ENCODE peak calls at places on chromosomes 7 and 10, in five cellular contexts. H is GM12878, L is stomach, F is ovary, Z is SK-N-SH. X is an unnamed sample. For H3K27me3, the result is how much of the 10 kb centered on the place peaks cover.

GRCh38 chr7:44293561-44294324 is 31.7 kb downstream of the CAMK2B start:
- DNase-seq in H (no peak), L (peak), F (peak), Z (no peak), X (peak)

GRCh38 chr7:71636329-71636728 is 504.4 kb downstream of the GALNT17 start:
- DNase-seq in F (no peak), L (no peak), H (no peak), Z (no peak), X (no peak)

GRCh38 chr10:96588060-96588554 is 1.3 kb upstream of the TM9SF3 start:
- DNase-seq in L (no peak), F (no peak), Z (peak), H (no peak), X (no peak)

GRCh38 chr7:130941322-130942210 is 207.6 kb upstream of the KLF14 start:
- DNase-seq in L (peak), F (peak), H (no peak), Z (no peak), X (no peak)

GRCh38 chr10:129854796-129855705 is 109.0 kb downstream of the EBF3 start:
- DNase-seq in L (no peak), H (no peak), Z (no peak), F (no peak), X (no peak)

GRCh38 chr10:44863344-44864041 is 47.6 kb upstream of the TMEM72 start:
- DNase-seq in Z (no peak), H (no peak), F (no peak), L (no peak), X (no peak)

GRCh38 chr10:80459047-80459865 is 5.1 kb downstream of the TSPAN14 start:
- DNase-seq in L (peak), H (peak), F (no peak), Z (peak), X (peak)

GRCh38 chr10:69321037-69321715 is 42.9 kb downstream of the HK1 start:
- DNase-seq in F (no peak), H (no peak), L (no peak), Z (no peak), X (no peak)

GRCh38 chr10:107649249-107649648 is 484.7 kb upstream of the SORCS1 start:
- DNase-seq in F (no peak), L (no peak), Z (no peak), H (no peak), X (no peak)

GRCh38 chr7:45328397-45329080 is 170.9 kb downstream of the RAMP3 start:
- DNase-seq in F (no peak), L (no peak), H (no peak), Z (no peak), X (no peak)

GRCh38 chr7:24341677-24342076 is 57.7 kb downstream of the NPY start:
- DNase-seq in Z (no peak), L (no peak), F (no peak), H (no peak), X (no peak)

GRCh38 chr10:78296794-78297193 is 263.1 kb downstream of the RPS24 start:
- DNase-seq in F (no peak), Z (no peak), H (no peak), L (no peak), X (no peak)

GRCh38 chr7:17229257-17229656 is 69.2 kb upstream of the AHR start:
- DNase-seq in H (no peak), Z (no peak), F (no peak), L (no peak), X (no peak)

GRCh38 chr7:30849565-30849964 is 62.1 kb upstream of the AQP1 start:
- DNase-seq in F (no peak), L (no peak), Z (no peak), H (no peak), X (no peak)

GRCh38 chr7:84195295-84196006 is 862 bp upstream of the SEMA3A start:
- DNase-seq in Z (no peak), F (no peak), H (no peak), L (no peak), X (no peak)

GRCh38 chr10:22597142-22597541 is 117.2 kb downstream of the PIP4K2A start:
- DNase-seq in Z (no peak), H (peak), L (no peak), F (no peak), X (no peak)

GRCh38 chr10:102409604-102410426 is 8.8 kb downstream of the PSD start:
- DNase-seq in L (no peak), H (no peak), Z (peak), F (no peak), X (no peak)

GRCh38 chr10:122636953-122637352 is 62.7 kb downstream of the C10orf120 start:
- DNase-seq in Z (peak), L (peak), H (no peak), F (no peak), X (no peak)

GRCh38 chr10:28558923-28559508 is 26.1 kb downstream of the WAC start:
- DNase-seq in L (no peak), Z (no peak), H (no peak), F (no peak), X (no peak)

GRCh38 chr7:77800158-77800557 is 1.6 kb downstream of the PHTF2 start:
- DNase-seq in F (no peak), Z (no peak), H (peak), L (no peak), X (no peak)

GRCh38 chr10:77524300-77524711 is 113.3 kb downstream of the KCNMA1 start:
- DNase-seq in Z (no peak), L (no peak), F (no peak), H (no peak), X (no peak)

GRCh38 chr7:119472398-119473038 is 800.5 kb upstream of the KCND2 start:
- DNase-seq in F (no peak), Z (no peak), L (peak), H (no peak), X (no peak)

GRCh38 chr10:97180986-97181385 is 4.8 kb downstream of the SLIT1 start:
- DNase-seq in L (no peak), Z (peak), H (no peak), F (no peak), X (no peak)

GRCh38 chr7:104980440-104980839 is 33.6 kb upstream of the KMT2E start:
- DNase-seq in H (no peak), L (no peak), F (no peak), Z (no peak), X (no peak)

GRCh38 chr7:28041508-28042314 is 138.9 kb downstream of the JAZF1 start:
- DNase-seq in L (no peak), Z (no peak), H (no peak), F (no peak), X (no peak)

GRCh38 chr7:150979706-150980390 is 1.7 kb upstream of the KCNH2 start:
- DNase-seq in L (no peak), F (no peak), H (no peak), Z (no peak), X (no peak)

GRCh38 chr7:894927-895450 is 18.6 kb downstream of the GET4 start:
- DNase-seq in L (no peak), Z (no peak), H (no peak), F (no peak), X (no peak)

GRCh38 chr10:92691591-92692084 is 1.9 kb downstream of the HHEX start:
- DNase-seq in H (no peak), F (no peak), Z (no peak), L (peak), X (peak)

GRCh38 chr10:27865221-27865635 is 119.6 kb upstream of the MKX start:
- DNase-seq in L (no peak), F (no peak), Z (no peak), H (no peak), X (no peak)

GRCh38 chr10:77965294-77965693 is 38.7 kb upstream of the DLG5 start:
- DNase-seq in L (no peak), F (no peak), H (no peak), Z (no peak), X (no peak)

GRCh38 chr7:131625817-131626372 is 69.5 kb upstream of the PODXL start:
- DNase-seq in F (no peak), H (no peak), Z (peak), L (no peak), X (no peak)

GRCh38 chr10:125783957-125784356 is 8.3 kb upstream of the MMP21 start:
- DNase-seq in Z (no peak), L (no peak), H (peak), F (no peak), X (no peak)

GRCh38 chr10:35194906-35195305 is 68.3 kb downstream of the CREM start:
- DNase-seq in F (no peak), Z (peak), L (no peak), H (no peak), X (no peak)

DNA sequence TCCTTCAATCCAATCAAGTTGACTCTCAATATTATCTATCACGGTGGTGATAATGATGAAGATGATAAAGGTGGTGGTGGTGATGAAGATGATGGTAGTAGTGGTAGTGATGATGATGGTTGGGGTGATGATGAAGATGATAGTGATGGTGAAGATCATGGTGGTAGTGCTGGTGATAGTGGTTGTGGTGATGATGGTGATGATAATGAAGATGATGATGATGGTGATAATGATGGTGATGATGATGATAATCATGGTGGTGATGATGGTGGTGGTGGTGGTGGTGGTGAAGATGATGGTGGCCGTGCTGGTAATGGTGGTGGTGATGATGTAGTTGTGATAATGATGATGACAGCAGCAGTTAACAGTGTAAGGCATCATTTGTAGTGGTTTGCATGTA is 29.8 kb upstream of the SDK1 start:
- DNase-seq in H (no peak), F (no peak), L (no peak), Z (no peak), X (no peak)
- TF ChIP-seq CTCF in H (no peak), F (no peak), L (no peak), Z (no peak), X (no peak)

DNA sequence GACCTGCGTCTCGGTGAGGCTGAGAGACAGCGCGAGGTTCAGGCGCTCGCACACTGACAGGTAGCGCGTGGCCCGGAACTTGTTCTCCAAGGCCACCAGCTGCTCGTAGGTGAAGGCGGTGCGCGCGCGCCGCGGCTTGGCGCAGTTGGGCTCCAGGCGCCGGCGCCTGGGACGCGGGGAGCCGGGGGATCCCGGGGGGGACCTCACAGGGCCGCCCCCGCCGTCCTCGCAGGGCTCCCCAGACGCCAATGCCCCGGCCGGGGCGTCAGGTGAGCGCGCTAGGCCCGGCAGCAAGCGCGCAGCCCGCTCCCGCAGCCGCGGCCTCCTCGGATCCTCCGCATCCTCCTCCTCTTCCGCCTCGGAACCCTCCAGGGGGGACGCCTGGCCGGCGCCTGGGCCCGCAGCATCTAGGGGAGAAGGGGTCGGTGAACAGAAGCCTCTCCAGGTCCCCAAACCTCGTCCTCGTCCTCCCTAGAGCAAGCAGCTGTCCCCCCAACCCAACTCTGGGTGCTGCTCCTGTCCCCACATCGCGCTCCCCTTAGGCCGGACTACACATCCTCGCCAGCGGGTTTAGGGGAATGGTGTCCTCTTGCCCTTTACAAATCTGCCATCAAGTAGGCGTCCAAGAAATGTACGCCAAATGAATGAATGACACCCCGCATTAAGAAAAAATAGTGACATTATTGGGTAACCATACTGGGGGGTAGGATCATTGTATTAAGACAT is 1.9 kb downstream of the NKX1-2 start:
- DNase-seq in Z (peak), H (no peak), F (no peak), L (no peak), X (no peak)
- H3K27me3 ChIP-seq in Z (half or more), H (under half), F (under half), L (half or more), X (half or more)

DNA sequence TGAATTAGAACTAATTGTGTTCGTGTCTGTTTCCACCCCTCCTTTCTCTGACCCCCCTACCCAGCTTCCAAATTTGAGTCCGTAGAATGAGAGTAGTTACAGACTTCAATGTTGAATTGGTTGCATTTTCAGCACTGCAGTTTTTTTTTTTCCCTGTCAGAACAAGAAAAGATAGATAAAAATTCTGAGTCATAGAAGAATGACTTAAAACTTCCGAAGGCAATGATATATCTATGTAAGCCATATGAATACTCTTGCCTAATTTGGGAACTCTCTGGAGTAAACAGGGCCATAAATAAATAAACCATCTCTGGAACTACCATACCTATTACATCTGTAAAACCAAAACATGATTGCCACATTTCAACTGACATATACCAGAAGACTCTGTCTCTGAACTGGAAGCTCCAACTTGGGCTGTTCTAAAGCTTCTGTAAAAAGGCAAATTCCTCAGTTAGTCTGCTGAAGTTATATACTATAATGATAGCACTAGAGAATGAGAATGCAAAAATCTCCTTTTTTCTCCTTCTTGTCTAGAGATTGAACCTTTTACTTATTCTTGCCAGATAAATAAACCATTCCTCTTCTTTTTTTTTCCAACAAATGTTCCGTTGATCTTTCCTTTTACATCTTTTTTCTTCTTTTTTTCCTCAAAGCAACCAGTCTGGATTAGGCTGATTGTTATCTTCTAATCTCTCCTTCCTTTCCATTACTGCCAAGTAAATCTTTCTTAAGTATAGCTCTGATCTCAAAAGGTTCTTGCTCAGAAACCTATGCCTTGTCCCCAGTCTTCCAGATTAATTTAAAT is 23.5 kb downstream of the VCL start:
- DNase-seq in Z (peak), H (no peak), F (no peak), L (no peak), X (no peak)
- TF ChIP-seq EP300 in Z (no peak), H (no peak), F (no peak), L (no peak), X (no peak)

GRCh38 chr10:49162761-49163160 is 25.4 kb downstream of the TMEM273 start:
- DNase-seq in F (no peak), H (no peak), L (no peak), Z (no peak), X (no peak)

GRCh38 chr10:49162063-49162462 is 26.1 kb downstream of the TMEM273 start:
- DNase-seq in Z (no peak), L (no peak), F (no peak), H (no peak), X (no peak)

GRCh38 chr10:49160814-49161213 is 27.0 kb upstream of the FAM170B start:
- DNase-seq in H (no peak), Z (no peak), L (no peak), F (no peak), X (no peak)

GRCh38 chr10:49160110-49160509 is 26.3 kb upstream of the FAM170B start:
- DNase-seq in H (no peak), F (no peak), Z (no peak), L (no peak), X (no peak)

DNA sequence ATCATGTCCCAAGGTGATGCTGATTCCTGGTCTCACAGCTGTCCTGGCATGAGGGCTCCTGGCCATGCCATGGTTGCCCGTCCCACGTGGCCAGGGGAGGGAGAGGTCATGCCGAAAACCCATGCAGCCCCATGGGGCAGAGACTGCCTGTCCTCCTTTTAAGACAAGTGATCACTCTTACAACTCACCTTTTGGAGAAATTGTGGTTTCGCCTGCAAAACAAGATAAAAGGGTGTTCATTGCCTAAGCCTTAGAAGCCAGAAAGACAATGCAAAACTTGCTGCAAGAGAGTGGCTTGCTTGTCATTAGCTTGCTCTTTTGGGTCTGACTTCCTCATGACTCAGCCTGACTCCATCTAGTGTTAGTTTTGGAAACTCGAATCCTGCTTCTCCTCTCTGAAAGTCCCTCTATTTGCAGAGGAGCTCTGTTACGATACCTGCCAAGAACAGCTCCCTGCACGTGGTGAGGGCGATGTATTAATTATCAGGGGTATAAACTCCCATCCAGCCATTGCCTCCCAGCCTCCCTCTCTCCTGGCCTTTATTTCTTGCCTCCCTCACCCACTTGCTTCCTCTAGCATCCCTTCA is 26.7 kb downstream of the TMEM273 start:
- DNase-seq in F (no peak), Z (no peak), L (no peak), H (no peak), X (no peak)
- TF ChIP-seq CTCF in F (peak), Z (no peak), L (no peak), H (peak), X (peak)

GRCh38 chr10:43028143-43028542 is 48.7 kb upstream of the RET start:
- DNase-seq in L (no peak), Z (no peak), H (no peak), F (no peak), X (no peak)

GRCh38 chr10:43026039-43026973 is 50.6 kb upstream of the RET start:
- DNase-seq in H (no peak), Z (peak), F (no peak), L (no peak), X (no peak)

GRCh38 chr10:43024942-43025700 is 51.7 kb upstream of the RET start:
- DNase-seq in H (no peak), F (no peak), Z (no peak), L (no peak), X (no peak)

GRCh38 chr10:43027331-43027955 is 49.4 kb upstream of the RET start:
- DNase-seq in H (no peak), Z (peak), F (no peak), L (no peak), X (no peak)

GRCh38 chr10:43024524-43024923 is 52.3 kb upstream of the RET start:
- DNase-seq in Z (no peak), H (no peak), F (no peak), L (no peak), X (no peak)
- H3K27me3 ChIP-seq in Z (under half), H (under half), F (under half), L (under half), X (under half)

DNA sequence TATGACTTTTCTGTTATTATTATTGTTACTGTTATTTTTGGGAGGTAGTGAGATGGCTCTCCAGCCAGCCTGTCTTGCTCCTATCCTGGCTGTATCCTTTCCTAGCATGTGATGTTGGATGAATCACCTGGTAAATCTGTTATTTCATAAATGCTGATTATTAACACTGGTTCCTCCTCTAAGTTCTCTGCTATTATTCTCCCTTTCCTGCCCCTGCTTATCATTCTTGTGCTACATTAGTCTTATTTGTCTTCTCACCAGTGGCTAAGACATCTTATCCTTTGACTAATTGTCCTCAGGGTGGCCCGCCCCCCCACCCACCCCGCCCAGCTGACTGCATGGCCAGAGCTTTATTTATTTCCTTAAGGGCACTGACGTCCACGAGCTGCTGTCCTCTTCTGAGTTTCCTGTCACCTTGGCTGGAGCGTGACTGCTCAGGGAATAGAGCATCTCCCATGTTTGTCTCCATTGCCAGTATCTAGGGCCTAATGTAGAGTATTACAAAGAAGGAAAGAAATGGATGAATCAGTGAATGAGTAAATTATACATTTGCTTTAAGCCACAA is 110.1 kb upstream of the KLF6 start:
- DNase-seq in H (no peak), F (no peak), Z (no peak), L (no peak), X (no peak)
- TF ChIP-seq EP300 in H (no peak), F (no peak), Z (no peak), L (no peak), X (no peak)

GRCh38 chr10:132990684-132991545 is 48.5 kb upstream of the CFAP46 start:
- DNase-seq in Z (no peak), L (no peak), F (no peak), H (no peak), X (no peak)
- TF ChIP-seq CTCF in Z (no peak), L (no peak), F (no peak), H (no peak), X (no peak)